ENCODE peak calls at places on chromosome 13, in eight cellular contexts. D is ACHN; P is KG1; V is activated naive CD4-positive, alpha-beta T cell; G is left lung; M is RWPE1; F is AG04450; L is epithelial cell of esophagus. S is an unnamed sample.

GRCh38 chr13:106105153-106105552 is 430.3 kb downstream of the EFNB2 start:
- DNase-seq in F (no peak), L (peak; percentile 82), V (no peak), P (no peak), M (no peak), G (no peak), D (no peak), S (no peak)

GRCh38 chr13:51714663-51715168 is 89.2 kb downstream of the DHRS12 start:
- DNase-seq in M (peak; percentile 36), G (no peak), D (peak; percentile 7), V (no peak), L (peak; percentile 94), F (peak; percentile 44), P (no peak), S (no peak)

GRCh38 chr13:44575741-44576395 is at the start of gene TSC22D1:
- DNase-seq in F (no peak), D (peak; percentile 33), L (peak; percentile 42), V (peak; percentile 21), M (peak; percentile 20), P (peak; percentile 78), G (peak; percentile 57), S (peak; percentile 33)

GRCh38 chr13:54627973-54628372 is 1599.4 kb downstream of the OLFM4 start:
- DNase-seq in V (no peak), F (no peak), D (no peak), L (no peak), P (no peak), G (no peak), M (no peak), S (no peak)

GRCh38 chr13:97781891-97782305 is 171.6 kb upstream of the IPO5 start:
- DNase-seq in P (no peak), L (peak; percentile 50), G (no peak), F (no peak), D (no peak), V (no peak), M (no peak), S (no peak)

GRCh38 chr13:33869005-33869404 is 51.1 kb downstream of the RFC3 start:
- DNase-seq in V (no peak), G (no peak), L (no peak), D (peak; percentile 33), P (no peak), M (no peak), F (no peak), S (no peak)

GRCh38 chr13:44762946-44763345 is 186.8 kb upstream of the TSC22D1 start:
- DNase-seq in P (no peak), L (no peak), F (no peak), G (no peak), M (no peak), V (no peak), D (no peak), S (no peak)

GRCh38 chr13:114167445-114167844 is 11.6 kb upstream of the CFAP97D2 start:
- DNase-seq in F (no peak), L (no peak), D (no peak), P (peak; percentile 27), V (no peak), G (no peak), M (no peak), S (no peak)

GRCh38 chr13:31957772-31958171 is 73.8 kb upstream of the FRY start:
- DNase-seq in L (peak; percentile 27), P (no peak), D (no peak), V (no peak), G (no peak), M (no peak), F (no peak), S (no peak)

GRCh38 chr13:35649162-35649561 is 172.7 kb upstream of the MAB21L1 start:
- DNase-seq in L (peak; percentile 57), F (no peak), D (no peak), M (no peak), G (no peak), P (no peak), V (no peak), S (no peak)

GRCh38 chr13:44232729-44233128 is 140.9 kb upstream of the SERP2 start:
- DNase-seq in L (no peak), P (no peak), D (no peak), M (no peak), G (no peak), V (no peak), F (no peak), S (no peak)